ENCODE peak calls at places on chromosome 2, in ten cellular contexts. H, J, P, S, E, A, F, I, W and B are unnamed samples. For H3K4me1 and H3K9me3, the result is how much of the 10 kb centered on the place peaks cover.

GRCh38 chr2:241858206-241859016 is at the start of gene PDCD1:
- DNase-seq in H (peak), J (no peak), P (no peak), S (no peak), E (no peak), A (no peak), F (peak), I (no peak), W (no peak), B (peak)

GRCh38 chr2:167756427-167756826 is 491.0 kb downstream of the STK39 start:
- DNase-seq in H (no peak), J (no peak), P (no peak), S (no peak), E (no peak), A (peak), F (no peak), I (no peak), W (no peak), B (no peak)

GRCh38 chr2:173058097-173058496 is 17.5 kb upstream of the MAP3K20 start:
- DNase-seq in H (no peak), J (no peak), P (no peak), S (no peak), E (no peak), A (peak), F (no peak), I (no peak), W (no peak), B (no peak)

GRCh38 chr2:165627463-165627862 is 158.0 kb downstream of the CSRNP3 start:
- DNase-seq in H (no peak), J (no peak), P (no peak), S (peak), E (no peak), A (peak), F (no peak), I (peak), W (no peak), B (no peak)

GRCh38 chr2:157830696-157831570 is 45.2 kb downstream of the ACVR1 start:
- DNase-seq in H (peak), J (no peak), P (peak), S (peak), E (no peak), A (peak), F (no peak), I (peak), W (no peak), B (no peak)

GRCh38 chr2:105744091-105744908 is 412 bp upstream of the NCK2 start:
- DNase-seq in H (peak), J (no peak), P (peak), S (peak), E (peak), A (peak), F (no peak), I (no peak), W (peak), B (peak)

GRCh38 chr2:23285076-23285795 is 99.7 kb upstream of the KLHL29 start:
- DNase-seq in H (no peak), J (peak), P (no peak), S (no peak), E (no peak), A (no peak), F (no peak), I (peak), W (no peak), B (no peak)

GRCh38 chr2:159549234-159549633 is 67.1 kb downstream of the BAZ2B start:
- DNase-seq in H (no peak), J (no peak), P (no peak), S (no peak), E (no peak), A (peak), F (no peak), I (no peak), W (no peak), B (no peak)

GRCh38 chr2:97928591-97928990 is 67.2 kb downstream of the TMEM131 start:
- DNase-seq in H (no peak), J (no peak), P (no peak), S (no peak), E (no peak), A (no peak), F (no peak), I (no peak), W (no peak), B (no peak)

GRCh38 chr2:207042155-207042554 is 102.8 kb downstream of the CPO start:
- DNase-seq in H (no peak), J (no peak), P (no peak), S (no peak), E (no peak), A (no peak), F (no peak), I (no peak), W (no peak), B (no peak)

GRCh38 chr2:234571620-234572407 is 74.9 kb upstream of the ARL4C start:
- DNase-seq in H (no peak), J (no peak), P (no peak), S (peak), E (no peak), A (no peak), F (no peak), I (no peak), W (no peak), B (no peak)

GRCh38 chr2:195899226-195899625 is 169.4 kb downstream of the DNAH7 start:
- DNase-seq in H (no peak), J (no peak), P (no peak), S (no peak), E (no peak), A (peak), F (no peak), I (no peak), W (no peak), B (no peak)

GRCh38 chr2:110101280-110101844 is 14.3 kb downstream of the MALL start:
- DNase-seq in H (peak), J (peak), P (peak), S (peak), E (peak), A (peak), F (peak), I (peak), W (peak), B (no peak)

GRCh38 chr2:170335351-170335750 is 157.4 kb downstream of the MYO3B start:
- DNase-seq in H (no peak), J (no peak), P (no peak), S (no peak), E (no peak), A (no peak), F (no peak), I (no peak), W (no peak), B (no peak)

GRCh38 chr2:85180322-85181092 is 47.3 kb downstream of the TCF7L1 start:
- DNase-seq in H (no peak), J (no peak), P (no peak), S (no peak), E (no peak), A (no peak), F (peak), I (no peak), W (no peak), B (no peak)

GRCh38 chr2:153222231-153223165 is 256.1 kb downstream of the RPRM start:
- DNase-seq in H (no peak), J (no peak), P (no peak), S (no peak), E (no peak), A (no peak), F (no peak), I (no peak), W (no peak), B (no peak)

GRCh38 chr2:159249955-159250723 is 36.4 kb downstream of the WDSUB1 start:
- DNase-seq in H (peak), J (no peak), P (peak), S (peak), E (peak), A (peak), F (peak), I (peak), W (peak), B (no peak)

GRCh38 chr2:72719416-72719815 is 106.4 kb downstream of the EXOC6B start:
- DNase-seq in H (no peak), J (no peak), P (no peak), S (peak), E (no peak), A (peak), F (no peak), I (peak), W (no peak), B (no peak)

GRCh38 chr2:179483131-179483530 is 218.5 kb upstream of the SESTD1 start:
- DNase-seq in H (no peak), J (no peak), P (no peak), S (no peak), E (no peak), A (no peak), F (no peak), I (no peak), W (no peak), B (no peak)

GRCh38 chr2:128624425-128624795 is 305.7 kb upstream of the HS6ST1 start:
- DNase-seq in H (no peak), J (no peak), P (no peak), S (no peak), E (no peak), A (no peak), F (no peak), I (no peak), W (no peak), B (no peak)

GRCh38 chr2:145321344-145321743 is 801.4 kb upstream of the ZEB2 start:
- DNase-seq in H (no peak), J (no peak), P (no peak), S (no peak), E (no peak), A (no peak), F (no peak), I (no peak), W (no peak), B (no peak)

GRCh38 chr2:189181706-189182105 is 2.1 kb upstream of the COL5A2 start:
- DNase-seq in H (no peak), J (no peak), P (peak), S (peak), E (no peak), A (no peak), F (no peak), I (no peak), W (no peak), B (no peak)

GRCh38 chr2:168501456-168502065 is 45.5 kb downstream of the CERS6 start:
- DNase-seq in H (no peak), J (no peak), P (no peak), S (no peak), E (no peak), A (no peak), F (no peak), I (no peak), W (no peak), B (no peak)

GRCh38 chr2:159044804-159045286 is 76.4 kb downstream of the TANC1 start:
- DNase-seq in H (no peak), J (no peak), P (no peak), S (no peak), E (no peak), A (peak), F (no peak), I (no peak), W (no peak), B (no peak)

GRCh38 chr2:12701786-12702660 is 14.7 kb upstream of the TRIB2 start:
- DNase-seq in H (no peak), J (no peak), P (no peak), S (no peak), E (no peak), A (no peak), F (no peak), I (peak), W (no peak), B (no peak)

GRCh38 chr2:48279347-48279746 is 250.6 kb upstream of the STON1 start:
- DNase-seq in H (no peak), J (no peak), P (no peak), S (no peak), E (no peak), A (no peak), F (no peak), I (no peak), W (no peak), B (no peak)

GRCh38 chr2:113977660-113978523 is 88.0 kb downstream of the ACTR3 start:
- DNase-seq in H (peak), J (no peak), P (no peak), S (peak), E (peak), A (peak), F (no peak), I (peak), W (no peak), B (no peak)

GRCh38 chr2:71919701-71920100 is 228.0 kb downstream of the CYP26B1 start:
- DNase-seq in H (no peak), J (no peak), P (no peak), S (no peak), E (no peak), A (no peak), F (no peak), I (no peak), W (no peak), B (no peak)

GRCh38 chr2:70190086-70190412 is 770 bp downstream of the C2orf42 start:
- DNase-seq in H (peak), J (no peak), P (no peak), S (peak), E (peak), A (peak), F (no peak), I (no peak), W (peak), B (no peak)

GRCh38 chr2:150473767-150474166 is 13.7 kb downstream of the RND3 start:
- DNase-seq in H (no peak), J (no peak), P (no peak), S (no peak), E (no peak), A (no peak), F (no peak), I (no peak), W (no peak), B (no peak)

GRCh38 chr2:48755473-48755872 is at the start of gene LHCGR:
- DNase-seq in H (peak), J (no peak), P (no peak), S (peak), E (no peak), A (peak), F (no peak), I (no peak), W (no peak), B (no peak)

GRCh38 chr2:15989559-15989958 is 49.2 kb downstream of the MYCN start:
- DNase-seq in H (no peak), J (no peak), P (no peak), S (no peak), E (no peak), A (no peak), F (no peak), I (no peak), W (no peak), B (no peak)
- H3K4me1 ChIP-seq in H (under half), J (under half), P (under half), S (under half), E (under half), A (under half), F (under half), I (under half), W (under half), B (under half)

DNA sequence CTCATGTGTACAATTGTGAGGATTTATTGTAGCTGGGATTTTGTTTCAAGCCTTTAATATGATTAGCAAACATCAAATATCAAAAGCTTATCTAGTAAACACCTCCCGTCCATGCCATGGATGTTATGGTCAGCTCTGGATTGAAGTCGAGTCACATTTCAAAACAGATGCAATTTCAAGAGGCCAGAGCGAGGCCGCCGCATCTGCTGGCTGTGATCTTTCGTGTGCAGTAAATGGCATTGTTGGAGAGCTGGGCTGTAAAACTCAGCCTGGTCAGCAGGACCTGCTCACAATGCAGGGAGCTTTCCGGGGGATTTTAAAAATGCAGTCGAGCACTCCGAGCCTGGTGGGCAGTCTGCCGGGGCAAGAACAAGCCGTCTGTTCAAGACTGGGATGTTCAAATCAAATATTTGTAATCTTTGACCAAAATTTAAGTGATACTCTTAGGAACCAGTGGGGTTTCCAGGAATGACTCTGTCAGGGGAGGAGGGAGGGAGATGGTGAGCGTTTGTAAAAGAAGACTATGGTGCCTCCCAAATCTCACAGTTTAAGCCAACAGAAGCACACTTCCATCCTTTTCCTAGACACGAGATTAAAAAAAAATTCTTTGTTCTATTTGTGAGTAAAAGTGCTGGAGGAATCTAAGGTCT is 97.6 kb downstream of the MYCN start:
- DNase-seq in H (no peak), J (no peak), P (no peak), S (no peak), E (no peak), A (no peak), F (no peak), I (no peak), W (no peak), B (no peak)
- H3K9me3 ChIP-seq in H (under half), J (under half), P (under half), S (under half), E (under half), A (under half), F (under half), I (under half), W (under half), B (under half)

GRCh38 chr2:11288431-11288830 is 56.0 kb downstream of the ROCK2 start:
- DNase-seq in H (no peak), J (no peak), P (no peak), S (no peak), E (no peak), A (no peak), F (no peak), I (no peak), W (no peak), B (no peak)

GRCh38 chr2:11286749-11287148 is 57.7 kb downstream of the ROCK2 start:
- DNase-seq in H (no peak), J (no peak), P (no peak), S (no peak), E (no peak), A (peak), F (no peak), I (no peak), W (no peak), B (no peak)

GRCh38 chr2:11292464-11293255 is 51.8 kb downstream of the ROCK2 start:
- DNase-seq in H (no peak), J (no peak), P (peak), S (no peak), E (no peak), A (peak), F (no peak), I (no peak), W (no peak), B (no peak)

GRCh38 chr2:11290713-11291112 is 53.7 kb downstream of the ROCK2 start:
- DNase-seq in H (no peak), J (no peak), P (no peak), S (no peak), E (no peak), A (no peak), F (no peak), I (no peak), W (no peak), B (no peak)

DNA sequence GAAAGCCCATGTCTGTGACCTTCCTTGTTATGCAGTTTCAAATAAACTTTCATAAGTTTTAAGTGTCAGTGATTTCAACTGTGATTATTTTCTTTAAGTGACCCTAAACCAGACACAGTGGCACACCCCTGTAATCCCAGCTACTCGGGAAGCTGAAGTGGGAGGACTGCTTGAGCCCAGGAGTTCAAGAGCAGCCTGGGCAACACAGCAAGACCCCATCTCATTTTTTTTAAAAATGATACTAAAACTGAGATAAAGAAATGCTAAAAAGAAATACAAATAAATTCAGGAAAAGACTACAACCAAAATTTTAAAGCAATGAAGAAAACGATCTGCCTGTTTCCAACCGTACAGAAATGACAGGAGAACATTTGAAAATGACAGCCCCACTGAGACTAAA is 54.2 kb downstream of the ROCK2 start:
- DNase-seq in H (no peak), J (no peak), P (no peak), S (no peak), E (no peak), A (no peak), F (no peak), I (no peak), W (no peak), B (no peak)
- H3K4me1 ChIP-seq in H (under half), J (under half), P (under half), S (under half), E (under half), A (under half), F (under half), I (under half), W (under half), B (under half)

GRCh38 chr2:94753466-94753998 is 117.7 kb upstream of the TEKT4 start:
- DNase-seq in H (no peak), J (peak), P (no peak), S (no peak), E (no peak), A (no peak), F (no peak), I (no peak), W (no peak), B (no peak)
- H3K9me3 ChIP-seq in H (under half), J (under half), P (under half), S (under half), E (under half), A (under half), F (under half), I (under half), W (under half), B (under half)

GRCh38 chr2:239226677-239227076 is 174.1 kb downstream of the HDAC4 start:
- DNase-seq in H (no peak), J (no peak), P (no peak), S (no peak), E (no peak), A (no peak), F (peak), I (no peak), W (no peak), B (no peak)

GRCh38 chr2:239227111-239227581 is 173.7 kb downstream of the HDAC4 start:
- DNase-seq in H (no peak), J (no peak), P (no peak), S (no peak), E (no peak), A (no peak), F (peak), I (no peak), W (no peak), B (no peak)

GRCh38 chr2:239229545-239230279 is 171.1 kb downstream of the HDAC4 start:
- DNase-seq in H (no peak), J (no peak), P (no peak), S (no peak), E (no peak), A (peak), F (peak), I (no peak), W (no peak), B (no peak)

GRCh38 chr2:239225921-239226561 is 174.8 kb downstream of the HDAC4 start:
- DNase-seq in H (no peak), J (no peak), P (no peak), S (peak), E (no peak), A (peak), F (peak), I (no peak), W (no peak), B (no peak)

DNA sequence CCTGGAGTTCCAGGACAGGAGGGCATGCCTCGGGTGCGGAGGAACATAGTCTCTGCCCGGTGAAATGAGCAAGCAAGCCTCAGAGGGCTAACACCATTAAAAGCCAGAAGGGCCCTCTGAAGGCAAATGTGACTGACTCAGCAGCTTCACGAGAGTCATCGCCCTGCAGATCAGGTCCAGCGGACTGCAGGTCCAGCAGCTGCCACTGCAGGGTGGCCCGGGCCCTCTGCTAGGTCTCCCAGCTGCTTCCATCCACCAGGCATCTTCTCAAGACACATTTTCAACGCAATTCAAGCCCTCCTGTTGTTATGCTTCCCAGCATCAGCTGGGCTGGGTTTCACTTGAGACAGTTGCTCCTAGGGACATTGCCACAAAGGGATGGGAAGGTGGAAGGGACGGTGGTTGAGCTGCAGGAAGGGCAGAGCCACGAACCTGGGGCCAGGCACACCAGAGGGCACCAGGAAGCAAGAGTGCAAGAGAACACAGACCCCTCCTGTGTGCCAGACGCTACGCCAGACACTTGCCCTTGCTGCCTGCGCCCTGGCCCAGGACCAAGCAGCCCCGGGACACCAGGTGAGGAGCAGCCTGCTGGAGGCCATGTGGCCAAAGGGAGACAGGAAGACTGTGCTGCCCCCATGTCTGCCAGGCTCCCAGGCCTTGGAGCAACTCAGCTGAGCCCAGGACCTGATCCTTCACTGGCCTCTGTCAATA is 173.0 kb downstream of the HDAC4 start:
- DNase-seq in H (peak), J (no peak), P (no peak), S (no peak), E (no peak), A (peak), F (peak), I (no peak), W (no peak), B (no peak)
- H3K4me1 ChIP-seq in H (under half), J (half or more), P (under half), S (half or more), E (under half), A (under half), F (half or more), I (under half), W (half or more), B (under half)